ENCODE peak calls at places on chromosomes 7 and 10, in four cellular contexts. P, H, O and N are unnamed samples.

GRCh38 chr7:12418452-12418851 is 14.8 kb upstream of the VWDE start:
- DNase-seq in H (no peak), O (no peak), P (no peak), N (no peak)

GRCh38 chr10:110857265-110858158 is 14.2 kb upstream of the PDCD4 start:
- DNase-seq in H (peak), O (peak), P (no peak), N (no peak)

GRCh38 chr10:83603708-83604107 is 535.6 kb upstream of the GHITM start:
- DNase-seq in H (no peak), P (no peak), O (no peak), N (no peak)

GRCh38 chr10:93680414-93681047 is 21.9 kb downstream of the FRA10AC1 start:
- DNase-seq in H (no peak), O (no peak), P (no peak), N (no peak)

GRCh38 chr7:93938293-93938692 is 16.8 kb downstream of the GNG11 start:
- DNase-seq in P (no peak), O (no peak), H (no peak), N (no peak)

GRCh38 chr7:91291902-91292301 is 27.7 kb downstream of the FZD1 start:
- DNase-seq in H (no peak), P (no peak), O (no peak), N (no peak)

GRCh38 chr7:73606801-73607691 is 17.3 kb downstream of the MLXIPL start:
- DNase-seq in H (peak), P (no peak), O (no peak), N (no peak)

GRCh38 chr7:151579642-151580041 is 59.9 kb upstream of the RHEB start:
- DNase-seq in O (no peak), P (no peak), H (no peak), N (no peak)

GRCh38 chr10:4234661-4235060 is 449.7 kb upstream of the KLF6 start:
- DNase-seq in O (no peak), H (no peak), P (no peak), N (no peak)

GRCh38 chr10:132851451-132851850 is 65.5 kb upstream of the NKX6-2 start:
- DNase-seq in P (peak), H (no peak), O (no peak), N (no peak)

GRCh38 chr10:5888352-5888751 is 1.3 kb downstream of the ANKRD16 start:
- DNase-seq in H (no peak), P (peak), O (no peak), N (no peak)

GRCh38 chr7:90455163-90456030 is 14.0 kb upstream of the PTTG1IP2 start:
- DNase-seq in O (peak), H (no peak), P (no peak), N (no peak)

GRCh38 chr7:41143074-41143473 is 559.8 kb downstream of the INHBA start:
- DNase-seq in O (no peak), P (no peak), H (no peak), N (no peak)

GRCh38 chr10:1149793-1150637 is 93.8 kb downstream of the WDR37 start:
- DNase-seq in O (no peak), H (peak), P (no peak), N (no peak)

GRCh38 chr10:98045785-98046389 is 15.5 kb upstream of the CRTAC1 start:
- DNase-seq in O (peak), P (peak), H (peak), N (no peak)

GRCh38 chr7:98283887-98284222 is 2.4 kb downstream of the BRI3 start:
- DNase-seq in H (no peak), P (no peak), O (no peak), N (no peak)

GRCh38 chr10:17406036-17406834 is 48.2 kb downstream of the ST8SIA6 start:
- DNase-seq in H (no peak), O (no peak), P (no peak), N (no peak)

GRCh38 chr7:7934127-7934526 is 34.5 kb upstream of the GLCCI1 start:
- DNase-seq in H (no peak), P (no peak), O (no peak), N (no peak)

GRCh38 chr10:68303849-68304412 is 27.9 kb upstream of the HNRNPH3 start:
- DNase-seq in O (no peak), P (no peak), H (peak), N (no peak)

GRCh38 chr10:59240581-59241183 is 64.2 kb downstream of the PHYHIPL start:
- DNase-seq in H (no peak), O (peak), P (no peak), N (no peak)

GRCh38 chr7:43647772-43648643 is 65.1 kb downstream of the STK17A start:
- DNase-seq in H (peak), O (peak), P (peak), N (peak)

GRCh38 chr10:76697923-76698322 is 939.7 kb downstream of the KCNMA1 start:
- DNase-seq in O (no peak), H (no peak), P (no peak), N (no peak)

GRCh38 chr10:11285171-11285570 is 267.5 kb downstream of the CELF2 start:
- DNase-seq in P (no peak), H (no peak), O (no peak), N (no peak)
- TF ChIP-seq CTCF in P (no peak), H (no peak), O (peak), N (no peak)

GRCh38 chr10:111944331-111944730 is 239.2 kb downstream of the GPAM start:
- DNase-seq in H (no peak), P (no peak), O (no peak), N (no peak)
- TF ChIP-seq CTCF in H (no peak), P (no peak), O (no peak), N (no peak)

GRCh38 chr7:92615861-92616260 is 25.7 kb upstream of the FAM133B start:
- DNase-seq in H (no peak), P (no peak), O (no peak), N (no peak)
- TF ChIP-seq CTCF in H (no peak), P (no peak), O (no peak), N (no peak)

DNA sequence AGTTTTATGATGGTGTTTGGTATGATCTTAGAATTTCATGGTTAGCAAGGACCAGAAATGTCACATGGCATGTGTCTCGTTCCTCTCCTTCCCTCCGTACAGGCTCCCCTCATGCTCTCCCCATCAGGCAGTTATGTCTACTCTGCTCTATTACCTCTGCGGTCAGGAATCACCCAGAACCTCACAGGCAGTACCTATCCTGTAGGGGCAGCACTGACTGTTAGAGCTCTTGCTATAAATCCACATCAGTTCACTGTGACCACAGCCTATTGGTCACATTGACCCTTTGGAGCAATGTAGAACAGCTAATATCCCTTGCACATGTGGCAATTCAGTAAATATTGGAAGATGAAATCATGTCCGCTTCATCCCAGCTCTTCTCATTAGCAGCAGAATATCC is 151.8 kb downstream of the WNT2 start:
- DNase-seq in H (no peak), O (no peak), P (no peak), N (no peak)
- TF ChIP-seq CTCF in H (no peak), O (no peak), P (no peak), N (no peak)

GRCh38 chr7:23810099-23810498 is 100.1 kb downstream of the STK31 start:
- DNase-seq in H (no peak), P (no peak), O (no peak), N (no peak)

GRCh38 chr7:23808421-23808820 is 98.4 kb downstream of the STK31 start:
- DNase-seq in P (no peak), H (no peak), O (no peak), N (no peak)

DNA sequence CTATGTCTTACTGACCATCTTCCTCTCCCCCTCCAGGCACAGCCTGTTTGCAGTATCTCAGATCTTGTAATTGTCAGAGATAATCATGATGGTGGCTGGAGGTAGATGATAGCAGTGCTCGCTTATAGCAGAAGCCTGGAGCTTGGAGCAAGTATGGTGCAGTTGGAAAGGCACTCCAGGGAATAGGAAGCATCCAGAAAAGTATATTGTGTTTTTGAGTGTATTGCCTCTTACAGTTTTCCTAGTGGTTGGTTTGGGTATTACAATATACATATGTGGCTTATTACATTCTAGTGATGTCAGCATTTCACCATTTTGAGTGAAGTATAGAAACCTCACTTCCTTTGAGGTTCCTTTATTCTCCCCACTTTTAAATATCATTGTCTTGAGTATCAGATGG is 101.5 kb downstream of the STK31 start:
- DNase-seq in O (no peak), H (no peak), P (no peak), N (no peak)
- TF ChIP-seq CTCF in O (peak), H (peak), P (no peak), N (no peak)